ENCODE peak calls at places on chromosomes 7 and 10, in four cellular contexts. Z is fibroblast of pulmonary artery, R is cardiac fibroblast, V is left lung. K is an unnamed sample.

GRCh38 chr7:23228412-23228811 is 18.2 kb upstream of the GPNMB start:
- DNase-seq in R (no peak), V (no peak), Z (no peak), K (no peak)

GRCh38 chr10:94279835-94280709 is 82.7 kb downstream of the NOC3L start:
- DNase-seq in V (no peak), R (peak), Z (peak), K (peak)

GRCh38 chr10:14244147-14244546 is 86.6 kb downstream of the FRMD4A start:
- DNase-seq in V (no peak), R (no peak), Z (no peak), K (no peak)

GRCh38 chr10:44030132-44030531 is 354.8 kb downstream of the CXCL12 start:
- DNase-seq in R (no peak), Z (no peak), V (no peak), K (no peak)

GRCh38 chr10:11673346-11674330 is 62.2 kb upstream of the USP6NL start:
- DNase-seq in R (peak), Z (peak), V (no peak), K (no peak)

GRCh38 chr7:139095194-139095659 is 14.3 kb downstream of the ZC3HAV1 start:
- DNase-seq in V (peak), Z (no peak), R (no peak), K (no peak)

GRCh38 chr10:43749145-43749576 is 100.5 kb upstream of the ZNF32 start:
- DNase-seq in V (no peak), R (no peak), Z (no peak), K (no peak)

GRCh38 chr10:120188950-120189349 is 268.1 kb upstream of the PLPP4 start:
- DNase-seq in R (no peak), Z (no peak), V (no peak), K (no peak)

GRCh38 chr10:128843972-128844371 is 623.1 kb upstream of the MGMT start:
- DNase-seq in Z (no peak), R (peak), V (no peak), K (no peak)

GRCh38 chr7:47227762-47228177 is 354.1 kb downstream of the TNS3 start:
- DNase-seq in V (no peak), Z (peak), R (peak), K (peak)

GRCh38 chr7:21426958-21427860 is 674 bp upstream of the SP4 start:
- DNase-seq in V (peak), R (peak), Z (peak), K (peak)

GRCh38 chr7:122132341-122132740 is 11.7 kb downstream of the AASS start:
- DNase-seq in V (no peak), R (peak), Z (peak), K (peak)

GRCh38 chr10:95319239-95319638 is 28.4 kb upstream of the PDLIM1 start:
- DNase-seq in V (no peak), R (peak), Z (no peak), K (peak)

GRCh38 chr10:28845009-28845682 is 167.8 kb downstream of the BAMBI start:
- DNase-seq in V (no peak), Z (peak), R (peak), K (no peak)

GRCh38 chr7:131157530-131158243 is 170.0 kb upstream of the MKLN1 start:
- DNase-seq in R (peak), V (peak), Z (peak), K (peak)

GRCh38 chr10:78741541-78741940 is 327.2 kb upstream of the ZMIZ1 start:
- DNase-seq in R (peak), V (no peak), Z (peak), K (peak)

DNA sequence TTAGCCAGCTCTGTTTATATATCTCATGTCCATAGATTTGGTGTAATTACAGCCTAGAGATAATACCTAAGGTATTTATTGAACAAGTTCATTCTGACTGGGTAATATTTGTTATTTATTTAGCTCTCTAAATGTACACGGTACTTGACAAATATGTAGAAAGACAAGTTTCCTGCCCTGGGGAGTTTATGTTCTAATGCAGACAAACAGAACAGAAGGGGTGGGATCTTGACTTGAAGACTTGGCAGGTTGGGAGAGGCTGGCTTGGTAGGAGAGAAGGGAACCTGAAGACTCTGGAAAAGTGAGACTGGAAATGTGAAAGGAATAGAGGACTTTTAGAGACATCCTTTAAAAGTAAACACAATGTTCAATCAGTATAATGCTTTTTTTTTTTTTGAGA is 97.7 kb upstream of the CDK6 start:
- DNase-seq in V (no peak), R (no peak), Z (no peak), K (no peak)
- H3K4me3 ChIP-seq in V (no peak), R (no peak), Z (no peak), K (no peak)

DNA sequence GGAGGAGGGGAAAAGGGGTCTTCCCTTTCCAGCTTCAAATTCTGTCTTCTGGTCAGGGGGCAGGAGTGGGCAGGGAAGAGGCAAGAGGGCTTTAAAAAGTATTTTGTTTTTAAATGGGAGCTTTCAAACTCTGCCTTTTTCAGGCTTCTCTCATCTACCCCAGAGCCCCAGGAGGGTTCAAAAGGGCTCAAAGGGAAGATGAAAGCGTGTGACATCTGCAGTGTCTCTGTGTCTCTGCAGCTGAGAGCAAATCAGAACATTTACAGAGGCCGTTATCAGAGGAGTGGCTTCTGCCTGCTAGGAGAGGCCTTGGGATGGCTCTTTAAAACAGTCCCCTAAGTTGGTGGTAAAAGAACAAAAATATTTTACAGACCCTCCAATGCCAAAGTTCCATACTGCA is 30.3 kb downstream of the TRIM8 start:
- DNase-seq in V (no peak), Z (no peak), R (no peak), K (no peak)
- H3K4me3 ChIP-seq in V (no peak), Z (no peak), R (no peak), K (peak)

GRCh38 chr10:15591937-15592336 is 127.8 kb downstream of the ITGA8 start:
- DNase-seq in R (no peak), Z (no peak), V (no peak), K (no peak)

GRCh38 chr10:15591431-15591830 is 128.3 kb downstream of the ITGA8 start:
- DNase-seq in R (no peak), Z (no peak), V (no peak), K (no peak)

GRCh38 chr10:15589109-15589508 is 130.6 kb downstream of the ITGA8 start:
- DNase-seq in Z (peak), R (no peak), V (no peak), K (peak)

GRCh38 chr10:15587271-15587670 is 132.5 kb downstream of the ITGA8 start:
- DNase-seq in V (no peak), R (no peak), Z (no peak), K (no peak)

GRCh38 chr10:15588635-15589081 is 131.1 kb downstream of the ITGA8 start:
- DNase-seq in R (no peak), V (no peak), Z (peak), K (peak)
- H3K4me3 ChIP-seq in R (no peak), V (no peak), Z (no peak), K (peak)

DNA sequence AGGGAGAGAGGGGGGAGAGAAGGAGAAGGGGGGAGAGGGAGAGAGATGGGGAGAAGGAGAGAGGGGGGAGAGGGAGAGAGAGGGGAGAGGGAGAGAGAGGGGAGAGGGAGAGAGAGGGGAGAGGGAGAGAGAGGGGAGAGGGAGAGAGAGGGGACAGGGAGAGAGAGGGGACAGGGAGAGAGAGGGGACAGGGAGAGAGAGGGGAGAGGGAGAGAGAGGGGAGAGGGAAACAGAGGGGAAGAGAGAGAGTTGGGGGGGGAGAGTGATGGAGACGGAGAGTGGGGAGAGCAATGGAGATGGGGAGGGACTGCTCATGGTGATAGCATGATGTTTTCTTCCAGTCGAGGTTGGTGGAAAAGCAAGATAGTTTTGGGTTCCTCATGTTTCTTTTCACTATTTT is 172.4 kb downstream of the DNAJB6 start:
- DNase-seq in V (no peak), Z (no peak), R (no peak), K (no peak)
- H3K4me3 ChIP-seq in V (no peak), Z (no peak), R (no peak), K (no peak)

DNA sequence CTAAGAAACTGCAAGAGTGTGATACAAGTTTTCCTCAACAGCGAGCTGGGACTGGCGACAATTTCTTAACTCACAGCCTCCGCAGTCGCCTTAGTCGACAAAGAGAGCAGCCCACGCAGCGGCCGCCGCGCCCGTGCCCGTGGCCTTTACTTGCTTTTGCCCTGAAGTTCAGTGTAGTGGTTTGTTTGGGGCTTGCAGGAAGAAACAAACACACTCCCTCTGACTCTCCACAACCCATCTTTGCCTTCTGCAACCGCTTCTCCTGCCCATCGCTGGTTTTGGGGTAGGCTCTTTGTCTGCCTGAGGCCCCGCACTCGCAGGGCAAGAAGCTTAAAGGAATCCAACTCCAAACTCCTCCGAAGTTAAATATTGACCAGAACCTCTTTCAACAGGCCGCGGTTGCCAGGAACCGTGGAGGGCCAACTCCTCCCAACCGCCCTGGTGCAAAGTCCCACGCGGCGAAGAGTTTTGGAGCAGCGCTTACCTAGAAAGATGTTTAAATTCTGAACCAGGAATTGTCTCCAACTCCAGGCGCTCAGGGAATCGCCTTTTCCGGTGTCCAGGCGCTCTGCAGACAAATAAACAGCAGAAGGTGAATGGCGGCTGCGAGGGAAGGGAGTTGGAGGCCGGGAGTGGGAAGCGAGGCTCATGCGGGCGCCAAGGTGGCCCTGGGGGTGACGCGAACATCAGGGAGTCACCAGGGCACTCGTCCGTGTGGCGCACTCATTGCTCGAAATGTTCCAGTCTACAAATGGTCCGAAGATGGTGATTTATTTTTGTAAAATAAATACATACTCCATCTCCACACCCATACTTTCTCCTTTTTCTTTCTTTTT is 8.3 kb downstream of the HOXA4 start:
- DNase-seq in R (no peak), Z (no peak), V (no peak), K (no peak)
- H3K4me3 ChIP-seq in R (no peak), Z (peak), V (no peak), K (no peak)

DNA sequence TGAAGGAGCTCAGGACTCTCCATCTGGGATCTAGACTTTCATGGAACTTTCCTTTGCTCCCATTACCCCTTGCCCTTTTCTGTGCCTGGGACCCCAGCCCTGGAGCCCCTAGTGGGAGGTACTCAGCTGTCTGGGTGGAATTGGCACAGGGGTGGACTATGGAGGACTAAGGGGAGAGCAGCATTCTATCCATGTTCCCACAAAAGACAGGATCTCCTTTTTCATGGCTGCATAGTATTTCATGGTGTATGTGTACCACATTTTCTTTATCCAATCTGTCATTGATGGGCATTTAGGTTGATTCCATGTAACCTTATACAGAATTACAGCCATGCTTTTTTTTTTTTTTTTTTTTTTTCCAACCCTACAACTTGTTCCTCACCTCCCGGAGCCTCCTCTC is 89.1 kb downstream of the GALNT17 start:
- DNase-seq in V (no peak), R (no peak), Z (no peak), K (no peak)
- H3K4me3 ChIP-seq in V (no peak), R (no peak), Z (no peak), K (no peak)